ENCODE peak calls at places on chromosomes 4 and X, in five cellular contexts. I is psoas muscle, J is right lobe of liver, V is heart left ventricle, S is transverse colon. U is an unnamed sample.

GRCh38 chrX:13050151-13050550 is 5.7 kb upstream of the FAM9C start:
- DNase-seq in V (no peak), J (no peak), S (no peak), I (no peak), U (no peak)

GRCh38 chrX:30620980-30621716 is 32.1 kb upstream of the GK start:
- DNase-seq in J (no peak), V (peak; percentile 44), S (no peak), I (no peak), U (no peak)

GRCh38 chr4:9861561-9861960 is 80.1 kb downstream of the DRD5 start:
- DNase-seq in I (no peak), S (no peak), J (no peak), V (no peak), U (no peak)

GRCh38 chr4:61827907-61828328 is 627.8 kb downstream of the ADGRL3 start:
- DNase-seq in S (no peak), I (no peak), J (no peak), V (no peak), U (no peak)

GRCh38 chrX:38561126-38561868 is at the start of gene TSPAN7:
- DNase-seq in I (peak; percentile 93), V (peak; percentile 89), J (peak; percentile 86), S (peak; percentile 86), U (peak; percentile 78)

GRCh38 chr4:65416875-65417274 is 253.4 kb downstream of the EPHA5 start:
- DNase-seq in V (peak; percentile 63), I (no peak), J (peak; percentile 53), S (peak; percentile 17), U (no peak)

GRCh38 chr4:129231907-129232626 is 136.1 kb downstream of the C4orf33 start:
- DNase-seq in I (no peak), V (no peak), J (no peak), S (no peak), U (no peak)

GRCh38 chrX:72348247-72348979 is 42.7 kb upstream of the CITED1 start:
- DNase-seq in I (no peak), V (no peak), S (no peak), J (no peak), U (no peak)

GRCh38 chr4:115851918-115852766 is 738.7 kb upstream of the NDST4 start:
- DNase-seq in J (peak; percentile 63), V (no peak), I (no peak), S (peak; percentile 35), U (peak; percentile 23)

GRCh38 chr4:143667461-143667860 is 33.0 kb downstream of the FREM3 start:
- DNase-seq in I (no peak), V (peak; percentile 33), J (no peak), S (no peak), U (no peak)

GRCh38 chr4:85762204-85762884 is 287.4 kb downstream of the ARHGAP24 start:
- DNase-seq in S (no peak), I (no peak), V (no peak), J (no peak), U (no peak)

GRCh38 chr4:76738081-76738931 is 159.6 kb downstream of the SOWAHB start:
- DNase-seq in I (no peak), J (no peak), V (peak; percentile 59), S (no peak), U (no peak)

GRCh38 chr4:95546866-95547707 is 1.7 kb downstream of the UNC5C start:
- DNase-seq in I (no peak), J (no peak), V (peak; percentile 24), S (no peak), U (no peak)

GRCh38 chrX:123854329-123854728 is 5.5 kb upstream of the XIAP start:
- DNase-seq in S (no peak), V (no peak), I (no peak), J (no peak), U (no peak)

GRCh38 chrX:17474892-17475291 is 99.9 kb downstream of the NHS start:
- DNase-seq in V (no peak), S (no peak), J (no peak), I (no peak), U (no peak)

GRCh38 chr4:152255437-152255836 is 280.5 kb downstream of the FBXW7 start:
- DNase-seq in I (no peak), J (no peak), S (no peak), V (no peak), U (peak; percentile 26)

GRCh38 chr4:165378763-165379631 is at the start of gene CPE:
- DNase-seq in V (peak; percentile 82), S (peak; percentile 77), J (peak; percentile 84), I (peak; percentile 82), U (peak; percentile 58)

GRCh38 chr4:42280327-42281095 is 116.8 kb upstream of the SHISA3 start:
- DNase-seq in J (no peak), I (no peak), V (no peak), S (no peak), U (no peak)

GRCh38 chrX:154327026-154327820 is 31.6 kb downstream of the TKTL1 start:
- DNase-seq in J (no peak), I (no peak), V (no peak), S (peak; percentile 22), U (no peak)

GRCh38 chr4:82500106-82500738 is 61.6 kb downstream of the TMEM150C start:
- DNase-seq in I (no peak), S (no peak), J (no peak), V (no peak), U (no peak)

GRCh38 chr4:81460837-81461233 is 10.9 kb downstream of the RASGEF1B start:
- DNase-seq in J (no peak), V (no peak), S (no peak), I (no peak), U (no peak)

GRCh38 chr4:40661803-40662202 is 32.1 kb upstream of the RBM47 start:
- DNase-seq in J (no peak), S (no peak), V (no peak), I (no peak), U (no peak)

GRCh38 chr4:153465583-153465921 is 608 bp upstream of the TMEM131L start:
- DNase-seq in V (peak; percentile 64), S (peak; percentile 58), J (peak; percentile 74), I (peak; percentile 72), U (no peak)

GRCh38 chr4:86968477-86969015 is 33.7 kb downstream of the AFF1 start:
- DNase-seq in I (no peak), V (no peak), S (no peak), J (no peak), U (no peak)

GRCh38 chrX:9475984-9476383 is 11.1 kb downstream of the TBL1X start:
- DNase-seq in V (no peak), S (no peak), I (no peak), J (no peak), U (no peak)

GRCh38 chr4:140260227-140260626 is 106.2 kb upstream of the MAML3 start:
- DNase-seq in S (no peak), I (no peak), V (no peak), J (no peak), U (no peak)

GRCh38 chr4:87499415-87500106 is 29.6 kb downstream of the SPARCL1 start:
- DNase-seq in S (no peak), J (no peak), V (no peak), I (no peak), U (peak; percentile 40)

GRCh38 chr4:177177446-177178160 is 132.1 kb upstream of the NEIL3 start:
- DNase-seq in V (no peak), S (no peak), I (no peak), J (no peak), U (no peak)

GRCh38 chr4:126106658-126107057 is 791.9 kb downstream of the FAT4 start:
- DNase-seq in S (no peak), I (no peak), V (no peak), J (no peak), U (no peak)

GRCh38 chrX:45164021-45164621 is 36.6 kb downstream of the DIPK2B start:
- DNase-seq in V (peak; percentile 65), J (peak; percentile 52), I (no peak), S (no peak), U (no peak)

GRCh38 chr4:47930971-47931804 is 16.8 kb upstream of the NFXL1 start:
- DNase-seq in S (no peak), J (no peak), V (no peak), I (no peak), U (no peak)

DNA sequence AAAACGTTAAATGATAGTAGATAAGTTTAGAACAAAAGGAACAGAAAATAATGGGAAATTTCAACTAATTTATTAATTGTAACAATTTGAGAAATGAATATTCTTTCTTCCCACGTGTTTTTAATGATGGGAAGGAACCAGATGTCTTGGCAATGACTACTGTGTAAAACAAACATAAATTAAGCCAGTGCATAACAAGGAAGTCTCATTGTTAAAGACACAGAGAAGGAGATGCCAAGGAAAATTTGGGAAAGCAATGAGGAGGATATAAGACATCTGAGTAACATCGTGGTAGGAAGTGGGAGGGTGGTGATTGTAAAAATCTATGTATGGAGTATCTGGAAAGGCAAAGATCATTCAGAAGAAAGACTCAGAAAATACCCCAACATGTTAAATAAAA is 532.3 kb downstream of the GBA3 start:
- DNase-seq in V (no peak), S (no peak), J (no peak), I (no peak), U (no peak)
- TF ChIP-seq CTCF in V (no peak), S (no peak), J (no peak), I (no peak), U (no peak)

GRCh38 chr4:1403591-1404572 is 2.4 kb downstream of the NKX1-1 start:
- DNase-seq in I (peak; percentile 34), J (peak; percentile 31), S (no peak), V (no peak), U (no peak)
- H3K4me3 ChIP-seq in I (peak overlapping the region; percentile 18), J (no peak overlapping the region), S (no peak overlapping the region), V (no peak overlapping the region), U (no peak overlapping the region)

DNA sequence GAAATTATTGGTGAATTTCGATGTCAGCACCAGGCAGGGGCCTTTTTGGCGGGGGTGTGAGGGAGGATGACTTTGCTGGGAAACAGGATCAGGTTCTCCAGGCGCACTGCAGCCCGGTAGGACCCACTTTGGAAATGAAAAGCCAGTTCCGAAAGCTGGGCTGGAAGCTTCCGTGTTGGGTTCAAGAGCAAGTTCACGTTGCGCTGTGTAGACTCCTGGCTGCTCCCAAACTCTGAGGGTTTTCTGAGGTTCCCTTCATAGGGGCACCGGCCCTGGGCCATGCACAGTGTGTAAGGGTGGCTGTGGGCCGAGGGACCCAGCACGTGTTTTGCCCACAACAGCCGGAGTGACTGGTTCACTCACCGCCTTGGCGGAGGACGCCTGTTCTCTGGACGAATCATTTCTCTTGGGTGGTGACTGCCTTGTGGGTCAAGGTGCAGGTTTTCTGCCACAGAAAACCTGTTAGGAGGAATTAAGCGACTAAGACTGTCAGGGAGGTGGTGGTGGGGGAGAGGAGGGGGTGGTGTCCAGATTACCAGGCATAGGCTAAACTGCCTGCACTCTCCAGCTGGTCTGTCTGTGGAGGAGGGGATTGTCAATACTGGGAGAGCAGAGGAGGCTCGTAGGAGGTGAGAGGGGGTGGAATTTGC is 8.0 kb downstream of the SHOX start:
- DNase-seq in V (no peak), S (peak; percentile 41), I (no peak), J (peak; percentile 16), U (no peak)
- H3K27me3 ChIP-seq in V (peaks cover 79% of the 10 kb centered on the region), S (peaks cover 90% of the 10 kb centered on the region), I (peaks cover 31% of the 10 kb centered on the region), J (peaks cover 14% of the 10 kb centered on the region), U (no peaks in the 10 kb centered on the region)

DNA sequence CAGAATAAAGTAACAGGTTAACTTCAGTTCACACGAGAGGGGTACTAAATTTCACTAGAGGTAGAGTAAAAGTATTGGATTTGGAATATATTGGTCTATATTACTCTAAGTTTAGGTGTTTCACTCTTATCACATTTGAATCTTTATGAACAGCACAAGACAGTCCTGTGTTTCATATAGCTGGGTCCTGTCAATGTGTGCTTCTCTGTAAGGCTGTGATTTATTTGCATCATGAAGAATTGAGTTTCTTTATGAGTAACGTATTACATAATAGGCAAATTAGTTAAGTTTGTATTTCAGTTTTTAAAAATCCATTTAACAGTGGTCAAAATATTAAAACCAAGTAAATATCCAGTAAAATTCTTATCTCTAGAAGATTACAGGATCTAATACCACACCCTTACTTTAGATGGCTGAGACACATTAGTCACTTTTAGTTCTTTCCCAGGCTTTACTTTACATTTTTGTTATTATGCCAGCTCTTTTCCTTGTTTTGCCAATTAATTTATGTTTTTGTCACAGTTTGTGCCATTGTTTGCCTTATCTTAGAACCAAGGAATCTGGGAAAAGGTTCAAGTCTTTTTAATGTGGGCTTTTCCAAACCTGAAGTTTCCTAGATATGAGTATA is 32.1 kb downstream of the NUDT6 start:
- DNase-seq in S (no peak), J (no peak), I (no peak), V (no peak), U (peak; percentile 6)
- TF ChIP-seq CTCF in S (no peak), J (no peak), I (no peak), V (no peak), U (no peak)

U was measured in GM06990.